ENCODE peak calls at places on chromosomes 7 and 10, in four cellular contexts. Z, C, U and A are unnamed samples.
A peak's percentile ranks its signal among the peaks of the same experiment; 100 is the strongest.

GRCh38 chr7:29859491-29860180 is 53.3 kb downstream of the WIPF3 start:
- DNase-seq in Z (no peak), C (peak; percentile 64), U (no peak), A (no peak)

GRCh38 chr7:104933433-104934074 is 80.5 kb upstream of the KMT2E start:
- DNase-seq in Z (no peak), C (no peak), U (no peak), A (no peak)

GRCh38 chr7:30181211-30181610 is 46.4 kb downstream of the MTURN start:
- DNase-seq in Z (peak; percentile 74), C (no peak), U (no peak), A (no peak)

GRCh38 chr10:35843524-35844171 is 201.6 kb upstream of the FZD8 start:
- DNase-seq in Z (no peak), C (peak; percentile 32), U (peak; percentile 83), A (peak; percentile 65)

GRCh38 chr10:113304726-113305125 is 248.1 kb upstream of the HABP2 start:
- DNase-seq in Z (no peak), C (no peak), U (no peak), A (no peak)

GRCh38 chr10:114282526-114282925 is 43.5 kb downstream of the VWA2 start:
- DNase-seq in Z (no peak), C (no peak), U (peak; percentile 30), A (no peak)

GRCh38 chr7:25069900-25070443 is 55.1 kb downstream of the CYCS start:
- DNase-seq in Z (peak; percentile 66), C (peak; percentile 87), U (no peak), A (peak; percentile 61)

GRCh38 chr10:21920633-21921032 is 82.9 kb downstream of the DNAJC1 start:
- DNase-seq in Z (no peak), C (no peak), U (no peak), A (no peak)

GRCh38 chr7:116269466-116269865 is 59.1 kb downstream of the TES start:
- DNase-seq in Z (no peak), C (no peak), U (no peak), A (no peak)

GRCh38 chr7:74306737-74307469 is 17.7 kb downstream of the CLIP2 start:
- DNase-seq in Z (peak; percentile 82), C (peak; percentile 69), U (no peak), A (peak; percentile 40)

GRCh38 chr7:2953588-2954407 is 89.9 kb downstream of the CARD11 start:
- DNase-seq in Z (peak; percentile 4), C (no peak), U (no peak), A (no peak)

GRCh38 chr10:128151031-128151430 is 24.8 kb upstream of the MKI67 start:
- DNase-seq in Z (no peak), C (no peak), U (no peak), A (peak; percentile 46)

GRCh38 chr10:11875499-11876281 is 52.5 kb downstream of the PROSER2 start:
- DNase-seq in Z (peak; percentile 83), C (peak; percentile 93), U (peak; percentile 70), A (no peak)

GRCh38 chr7:130908345-130909160 is 174.5 kb upstream of the KLF14 start:
- DNase-seq in Z (no peak), C (no peak), U (no peak), A (no peak)

GRCh38 chr7:151774951-151775350 is 102.0 kb downstream of the PRKAG2 start:
- DNase-seq in Z (peak; percentile 44), C (no peak), U (peak; percentile 57), A (no peak)

GRCh38 chr10:117967149-117967548 is 79.6 kb downstream of the RAB11FIP2 start:
- DNase-seq in Z (no peak), C (no peak), U (no peak), A (no peak)

GRCh38 chr7:125654076-125654475 is 724.5 kb upstream of the POT1 start:
- DNase-seq in Z (no peak), C (no peak), U (no peak), A (no peak)

GRCh38 chr7:67589178-67589577 is 592.5 kb downstream of the TYW1 start:
- DNase-seq in Z (no peak), C (no peak), U (no peak), A (no peak)

GRCh38 chr10:116044722-116045374 is 228.2 kb downstream of the GFRA1 start:
- DNase-seq in Z (no peak), C (no peak), U (no peak), A (no peak)

GRCh38 chr10:80148166-80148805 is 15.8 kb downstream of the PLAC9 start:
- DNase-seq in Z (peak; percentile 62), C (no peak), U (peak; percentile 57), A (no peak)

GRCh38 chr7:71221049-71221448 is 89.1 kb downstream of the GALNT17 start:
- DNase-seq in Z (no peak), C (no peak), U (no peak), A (no peak)
- TF ChIP-seq CTCF in Z (no peak), C (no peak), U (no peak), A (no peak)

GRCh38 chr7:96135241-96135640 is 186.7 kb downstream of the SLC25A13 start:
- DNase-seq in Z (no peak), C (no peak), U (no peak), A (no peak)

GRCh38 chr7:96136600-96137239 is 185.2 kb downstream of the SLC25A13 start:
- DNase-seq in Z (no peak), C (no peak), U (no peak), A (no peak)

GRCh38 chr7:96127746-96128145 is 194.2 kb downstream of the SLC25A13 start:
- DNase-seq in Z (no peak), C (peak; percentile 8), U (no peak), A (no peak)

GRCh38 chr7:96126382-96126781 is 195.5 kb downstream of the SLC25A13 start:
- DNase-seq in Z (no peak), C (no peak), U (no peak), A (no peak)

GRCh38 chr7:96131525-96131924 is 190.4 kb downstream of the SLC25A13 start:
- DNase-seq in Z (no peak), C (no peak), U (no peak), A (no peak)
- TF ChIP-seq CTCF in Z (no peak), C (no peak), U (no peak), A (no peak)

DNA sequence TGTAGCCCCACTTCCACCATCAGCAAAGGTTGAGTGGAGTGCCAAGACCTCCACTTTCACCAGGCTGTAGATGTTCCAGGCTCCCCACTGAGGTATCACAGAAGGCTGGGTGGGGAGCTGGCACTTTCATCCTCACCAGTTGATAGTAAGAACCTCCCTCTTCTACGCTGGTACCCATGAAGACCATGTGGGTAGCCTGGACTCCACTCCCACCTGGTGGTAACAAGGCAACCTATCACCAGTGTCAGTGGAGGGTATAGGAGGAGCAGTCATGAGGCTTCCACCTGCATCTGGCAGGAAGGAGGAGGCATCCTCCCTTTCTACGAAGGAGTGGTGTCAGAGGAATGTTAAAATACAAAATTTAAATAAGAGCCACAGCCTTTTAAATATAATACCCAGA is 4.4 kb downstream of the SMIM30 start:
- DNase-seq in Z (no peak), C (no peak), U (no peak), A (no peak)
- TF ChIP-seq CTCF in Z (no peak), C (no peak), U (no peak), A (no peak)

DNA sequence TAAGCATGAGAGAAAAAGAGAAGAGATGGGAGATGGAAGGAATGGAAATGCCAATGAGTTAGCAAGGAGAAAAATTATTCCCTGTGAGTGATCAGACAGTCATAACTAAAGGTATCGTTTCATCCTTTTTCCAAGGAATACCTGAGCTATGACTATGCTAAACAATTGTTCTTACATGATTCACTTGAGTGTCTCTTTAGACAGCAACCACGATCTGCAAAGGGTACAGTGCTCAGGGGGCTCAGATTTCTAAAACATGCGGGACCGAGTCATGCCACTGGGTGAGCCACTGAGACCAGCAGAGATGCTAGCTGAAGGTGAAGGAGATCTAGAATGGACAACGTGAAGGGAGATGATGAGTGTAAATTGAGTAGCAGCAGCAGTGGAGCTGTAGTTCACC is 78.0 kb upstream of the CTTNBP2 start:
- DNase-seq in Z (no peak), C (no peak), U (no peak), A (no peak)
- TF ChIP-seq CTCF in Z (no peak), C (no peak), U (no peak), A (no peak)

GRCh38 chr7:101803203-101804086 is 14.0 kb upstream of the CUX1 start:
- DNase-seq in Z (no peak), C (no peak), U (no peak), A (no peak)

GRCh38 chr7:101804087-101804631 is 13.3 kb upstream of the CUX1 start:
- DNase-seq in Z (no peak), C (no peak), U (peak; percentile 56), A (no peak)

DNA sequence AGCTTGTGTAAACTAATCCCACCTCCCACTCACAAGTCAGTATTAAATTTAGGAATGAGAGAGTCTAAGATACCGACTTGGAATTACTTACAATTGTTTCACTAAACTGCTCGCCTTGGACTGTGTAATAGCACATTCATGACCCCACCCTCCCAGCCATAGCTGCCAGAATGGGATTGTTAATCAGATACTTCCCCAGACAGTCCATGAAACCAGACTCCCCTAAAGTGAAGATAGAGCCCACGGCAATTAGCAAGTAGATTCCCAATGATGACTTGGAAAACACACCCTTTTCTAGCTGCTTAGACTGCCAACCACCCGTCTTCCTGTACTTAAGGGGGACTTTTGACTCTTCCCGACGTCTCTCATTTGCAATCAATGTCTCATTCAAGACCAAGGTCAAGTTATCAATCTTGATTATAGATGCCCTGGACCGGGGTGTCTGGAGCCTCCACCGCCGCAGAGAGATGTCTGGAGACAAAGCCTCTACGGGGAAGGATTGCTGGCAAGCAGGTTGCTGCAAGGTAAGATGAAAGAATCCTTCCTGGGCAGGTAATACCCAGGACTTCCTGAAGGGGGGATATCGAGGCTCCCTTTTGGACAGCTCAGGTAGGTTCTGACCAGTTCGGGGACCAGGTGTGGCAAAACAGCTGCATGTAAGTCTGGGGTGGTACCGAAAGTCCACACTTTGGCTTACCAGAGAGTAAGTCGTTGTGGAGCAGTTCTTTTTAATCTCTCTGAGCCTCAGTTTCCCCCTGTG is 12.6 kb upstream of the CUX1 start:
- DNase-seq in Z (no peak), C (no peak), U (peak; percentile 41), A (no peak)
- TF ChIP-seq CTCF in Z (no peak), C (no peak), U (peak; percentile 10), A (peak; percentile 37)